ENCODE peak calls at places on chromosomes 7 and 10, in six cellular contexts. G is cardiac septum; N is stimulated activated CD4-positive, alpha-beta T cell treated with anti-CD3 and anti-CD28 coated beads, Interleukin-15, amount 100 ng/mL, for 1 hour; F is activated CD8-positive, alpha-beta memory T cell treated with anti-CD3 and anti-CD28 coated beads for 48 hours; V is pancreas; Z is endothelial cell. O is an unnamed sample.

GRCh38 chr10:72858103-72858502 is 35.4 kb upstream of the OIT3 start:
- DNase-seq in G (no peak), Z (no peak), N (no peak), F (no peak), V (no peak), O (no peak)

GRCh38 chr10:73790886-73791625 is 5.7 kb downstream of the ZSWIM8 start:
- DNase-seq in F (no peak), V (no peak), N (no peak), G (no peak), Z (no peak), O (no peak)

GRCh38 chr10:104085801-104086400 is at the start of gene COL17A1:
- DNase-seq in G (no peak), F (no peak), V (no peak), N (no peak), Z (no peak), O (no peak)

GRCh38 chr10:36802523-36803153 is 322.8 kb upstream of the ANKRD30A start:
- DNase-seq in N (no peak), V (peak; percentile 17), F (no peak), Z (no peak), G (no peak), O (no peak)

GRCh38 chr7:106812027-106812643 is 52.9 kb upstream of the PIK3CG start:
- DNase-seq in V (no peak), Z (no peak), F (no peak), N (no peak), G (no peak), O (no peak)

GRCh38 chr10:88913803-88914202 is 33.8 kb downstream of the STAMBPL1 start:
- DNase-seq in G (no peak), Z (no peak), N (no peak), F (no peak), V (no peak), O (no peak)

GRCh38 chr10:18545626-18546025 is 105.8 kb downstream of the NSUN6 start:
- DNase-seq in N (no peak), F (no peak), Z (no peak), V (no peak), G (no peak), O (no peak)

GRCh38 chr10:86263209-86263608 is 103.4 kb downstream of the GRID1 start:
- DNase-seq in G (peak; percentile 53), Z (no peak), N (no peak), V (no peak), F (no peak), O (no peak)

GRCh38 chr7:5423272-5423843 is at the start of gene TNRC18:
- DNase-seq in Z (peak; percentile 53), G (no peak), V (no peak), F (no peak), N (no peak), O (no peak)

GRCh38 chr10:126104767-126105166 is 208.4 kb downstream of the FANK1 start:
- DNase-seq in N (no peak), V (no peak), G (no peak), Z (no peak), F (no peak), O (no peak)

GRCh38 chr10:118850418-118851061 is 95.8 kb upstream of the CACUL1 start:
- DNase-seq in N (no peak), F (peak; percentile 49), V (peak; percentile 41), G (no peak), Z (peak; percentile 83), O (peak; percentile 60)

GRCh38 chr7:28114056-28114455 is 66.5 kb downstream of the JAZF1 start:
- DNase-seq in N (no peak), G (no peak), Z (no peak), V (no peak), F (no peak), O (no peak)

GRCh38 chr7:31493714-31494181 is 20.1 kb upstream of the ITPRID1 start:
- DNase-seq in G (no peak), Z (no peak), N (no peak), V (no peak), F (no peak), O (peak; percentile 67)

GRCh38 chr7:157276731-157277562 is 59.9 kb upstream of the DNAJB6 start:
- DNase-seq in Z (no peak), G (no peak), V (no peak), F (no peak), N (no peak), O (no peak)

GRCh38 chr7:107939472-107940145 is 48.6 kb downstream of the DLD start:
- DNase-seq in F (no peak), G (no peak), Z (no peak), V (no peak), N (no peak), O (no peak)

GRCh38 chr7:36784991-36785940 is 61.0 kb upstream of the AOAH start:
- DNase-seq in N (peak; percentile 30), Z (no peak), F (peak; percentile 49), V (peak; percentile 46), G (no peak), O (no peak)

GRCh38 chr7:35232994-35233393 is 20.9 kb downstream of the TBX20 start:
- DNase-seq in G (no peak), Z (no peak), N (no peak), V (no peak), F (no peak), O (no peak)

GRCh38 chr7:83562289-83562688 is 86.7 kb downstream of the SEMA3E start:
- DNase-seq in N (no peak), G (no peak), V (no peak), Z (no peak), F (no peak), O (no peak)

GRCh38 chr7:233456-234035 is 41.2 kb downstream of the FAM20C start:
- DNase-seq in F (no peak), Z (no peak), G (no peak), V (no peak), N (no peak), O (no peak)

GRCh38 chr10:85319826-85320225 is 991.4 kb downstream of the CCSER2 start:
- DNase-seq in F (no peak), Z (no peak), N (no peak), G (peak; percentile 83), V (no peak), O (no peak)

GRCh38 chr7:142478479-142479220 is 220.8 kb upstream of the PRSS58 start:
- DNase-seq in F (no peak), Z (peak; percentile 31), G (no peak), V (no peak), N (no peak), O (peak; percentile 43)

GRCh38 chr7:87152897-87153641 is 816 bp downstream of the DMTF1 start:
- DNase-seq in G (peak; percentile 77), Z (peak; percentile 27), F (no peak), V (peak; percentile 27), N (peak; percentile 1), O (no peak)

GRCh38 chr7:155808551-155809331 is 3.5 kb downstream of the SHH start:
- DNase-seq in V (no peak), F (no peak), Z (peak; percentile 47), G (no peak), N (no peak), O (no peak)

GRCh38 chr7:159030490-159031134 is 114.1 kb downstream of the VIPR2 start:
- DNase-seq in G (peak; percentile 76), F (no peak), Z (peak; percentile 69), V (peak; percentile 62), N (no peak), O (peak; percentile 61)